ENCODE peak calls at places on chromosome 4, in seven cellular contexts. One of them, this sample, is unnamed.

GRCh38 chr4:16573744-16574143 is 324.7 kb downstream of the LDB2 start:
- DNase-seq in SK-N-SH: no peak
- DNase-seq in Panc1: no peak
- DNase-seq in HepG2: no peak
- DNase-seq in K562: no peak
- DNase-seq in H1: no peak
- DNase-seq in HCT116: no peak
- DNase-seq in this sample: no peak

GRCh38 chr4:69524708-69525107 is 29.0 kb upstream of the UGT2B4 start:
- DNase-seq in HepG2: no peak
- DNase-seq in SK-N-SH: no peak
- DNase-seq in K562: no peak
- DNase-seq in H1: no peak
- DNase-seq in HCT116: no peak
- DNase-seq in Panc1: no peak
- DNase-seq in this sample: no peak

GRCh38 chr4:94669672-94670664 is 87.8 kb upstream of the BMPR1B start:
- DNase-seq in H1: no peak
- DNase-seq in K562: no peak
- DNase-seq in HCT116: no peak
- DNase-seq in HepG2: no peak
- DNase-seq in SK-N-SH: no peak
- DNase-seq in Panc1: no peak
- DNase-seq in this sample: no peak

GRCh38 chr4:24763631-24764302 is 31.6 kb upstream of the SOD3 start:
- DNase-seq in H1: no peak
- DNase-seq in HepG2: no peak
- DNase-seq in HCT116: no peak
- DNase-seq in Panc1: no peak
- DNase-seq in K562: no peak
- DNase-seq in SK-N-SH: no peak
- DNase-seq in this sample: no peak

GRCh38 chr4:177005801-177006230 is 213.1 kb upstream of the VEGFC start:
- DNase-seq in Panc1: peak
- DNase-seq in SK-N-SH: no peak
- DNase-seq in HCT116: no peak
- DNase-seq in HepG2: no peak
- DNase-seq in H1: no peak
- DNase-seq in K562: no peak
- DNase-seq in this sample: no peak

GRCh38 chr4:98430708-98431403 is 169.7 kb downstream of the RAP1GDS1 start:
- DNase-seq in K562: no peak
- DNase-seq in Panc1: peak
- DNase-seq in HCT116: peak
- DNase-seq in SK-N-SH: no peak
- DNase-seq in H1: no peak
- DNase-seq in HepG2: no peak
- DNase-seq in this sample: no peak

GRCh38 chr4:185626798-185627197 is 91.5 kb upstream of the PDLIM3 start:
- DNase-seq in HCT116: no peak
- DNase-seq in Panc1: no peak
- DNase-seq in K562: no peak
- DNase-seq in HepG2: no peak
- DNase-seq in H1: no peak
- DNase-seq in SK-N-SH: no peak
- DNase-seq in this sample: no peak

GRCh38 chr4:103018391-103019318 is 850 bp downstream of the SLC9B1 start:
- DNase-seq in H1: no peak
- DNase-seq in HepG2: peak
- DNase-seq in Panc1: no peak
- DNase-seq in K562: peak
- DNase-seq in HCT116: peak
- DNase-seq in SK-N-SH: peak
- DNase-seq in this sample: no peak

GRCh38 chr4:57074753-57075152 is 35.4 kb downstream of the IGFBP7 start:
- DNase-seq in H1: no peak
- DNase-seq in SK-N-SH: peak
- DNase-seq in HepG2: no peak
- DNase-seq in Panc1: no peak
- DNase-seq in K562: no peak
- DNase-seq in HCT116: no peak
- DNase-seq in this sample: no peak

GRCh38 chr4:93065790-93066189 is 762.0 kb downstream of the GRID2 start:
- DNase-seq in HepG2: no peak
- DNase-seq in HCT116: no peak
- DNase-seq in H1: no peak
- DNase-seq in Panc1: no peak
- DNase-seq in K562: no peak
- DNase-seq in SK-N-SH: no peak
- DNase-seq in this sample: no peak

GRCh38 chr4:152531479-152531878 is 4.4 kb downstream of the FBXW7 start:
- DNase-seq in HCT116: no peak
- DNase-seq in Panc1: no peak
- DNase-seq in K562: no peak
- DNase-seq in H1: no peak
- DNase-seq in HepG2: no peak
- DNase-seq in SK-N-SH: no peak
- DNase-seq in this sample: no peak

GRCh38 chr4:11669156-11669555 is 240.5 kb upstream of the HS3ST1 start:
- DNase-seq in Panc1: no peak
- DNase-seq in HCT116: no peak
- DNase-seq in K562: no peak
- DNase-seq in H1: no peak
- DNase-seq in HepG2: no peak
- DNase-seq in SK-N-SH: no peak
- DNase-seq in this sample: no peak

GRCh38 chr4:145828802-145829485 is 109.7 kb downstream of the ZNF827 start:
- DNase-seq in K562: no peak
- DNase-seq in HCT116: no peak
- DNase-seq in Panc1: no peak
- DNase-seq in HepG2: no peak
- DNase-seq in H1: no peak
- DNase-seq in SK-N-SH: no peak
- DNase-seq in this sample: no peak

GRCh38 chr4:189049682-189050081 is 891.0 kb upstream of the FRG1 start:
- DNase-seq in Panc1: no peak
- DNase-seq in SK-N-SH: no peak
- DNase-seq in HCT116: no peak
- DNase-seq in HepG2: no peak
- DNase-seq in H1: no peak
- DNase-seq in K562: no peak
- DNase-seq in this sample: no peak

GRCh38 chr4:97317691-97318090 is 825.6 kb downstream of the STPG2 start:
- DNase-seq in HCT116: no peak
- DNase-seq in H1: no peak
- DNase-seq in SK-N-SH: no peak
- DNase-seq in K562: no peak
- DNase-seq in HepG2: no peak
- DNase-seq in Panc1: no peak
- DNase-seq in this sample: no peak

GRCh38 chr4:153151535-153152452 is 52.4 kb upstream of the TRIM2 start:
- DNase-seq in K562: no peak
- DNase-seq in HCT116: no peak
- DNase-seq in Panc1: no peak
- DNase-seq in H1: peak
- DNase-seq in HepG2: no peak
- DNase-seq in SK-N-SH: peak
- DNase-seq in this sample: no peak

GRCh38 chr4:185902654-185903053 is 90.7 kb upstream of the SORBS2 start:
- DNase-seq in HepG2: no peak
- DNase-seq in K562: no peak
- DNase-seq in H1: no peak
- DNase-seq in SK-N-SH: no peak
- DNase-seq in Panc1: no peak
- DNase-seq in HCT116: no peak
- DNase-seq in this sample: no peak

GRCh38 chr4:31094474-31094873 is 374.3 kb downstream of the PCDH7 start:
- DNase-seq in HepG2: no peak
- DNase-seq in Panc1: no peak
- DNase-seq in SK-N-SH: peak
- DNase-seq in H1: no peak
- DNase-seq in HCT116: no peak
- DNase-seq in K562: no peak
- DNase-seq in this sample: no peak

DNA sequence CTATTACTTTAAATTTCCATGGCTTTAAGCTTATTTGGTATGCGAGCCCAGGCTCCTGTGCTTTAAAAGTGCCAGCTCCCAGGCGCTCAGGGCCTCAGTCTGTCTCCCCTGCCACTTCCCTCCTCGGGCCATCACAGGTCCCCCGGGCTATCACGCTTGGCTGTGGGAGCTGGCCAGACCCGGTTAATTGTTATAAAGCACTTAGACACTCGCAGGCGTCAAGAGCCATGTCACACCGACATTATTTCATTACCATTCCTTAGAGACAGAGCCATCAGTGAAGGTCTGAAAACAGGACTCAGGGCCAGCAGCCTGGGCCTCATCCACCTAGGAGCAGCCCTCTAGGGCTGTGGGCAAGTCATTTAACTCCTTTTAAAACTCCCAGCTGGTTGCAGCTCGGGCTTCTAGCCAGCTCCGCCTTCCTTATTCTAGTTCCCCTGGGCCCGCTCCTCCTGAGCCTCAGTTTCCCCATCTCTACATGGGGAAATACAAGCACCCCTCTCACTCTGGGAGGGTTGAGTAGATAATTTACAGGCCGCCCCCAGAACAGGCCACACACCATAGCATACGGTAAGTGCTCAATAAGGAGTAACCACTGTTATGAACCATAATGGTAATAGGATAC is 99.0 kb downstream of the HMX1 start:
- DNase-seq in K562: no peak
- DNase-seq in SK-N-SH: no peak
- DNase-seq in Panc1: no peak
- DNase-seq in HCT116: no peak
- DNase-seq in H1: no peak
- DNase-seq in HepG2: no peak
- DNase-seq in this sample: no peak
- TF ChIP-seq SIN3A in K562: no peak
- TF ChIP-seq SIN3A in SK-N-SH: no peak
- TF ChIP-seq SIN3A in Panc1: no peak
- TF ChIP-seq SIN3A in HCT116: no peak
- TF ChIP-seq SIN3A in H1: no peak
- TF ChIP-seq SIN3A in HepG2: no peak
- TF ChIP-seq SIN3A in this sample: no peak

DNA sequence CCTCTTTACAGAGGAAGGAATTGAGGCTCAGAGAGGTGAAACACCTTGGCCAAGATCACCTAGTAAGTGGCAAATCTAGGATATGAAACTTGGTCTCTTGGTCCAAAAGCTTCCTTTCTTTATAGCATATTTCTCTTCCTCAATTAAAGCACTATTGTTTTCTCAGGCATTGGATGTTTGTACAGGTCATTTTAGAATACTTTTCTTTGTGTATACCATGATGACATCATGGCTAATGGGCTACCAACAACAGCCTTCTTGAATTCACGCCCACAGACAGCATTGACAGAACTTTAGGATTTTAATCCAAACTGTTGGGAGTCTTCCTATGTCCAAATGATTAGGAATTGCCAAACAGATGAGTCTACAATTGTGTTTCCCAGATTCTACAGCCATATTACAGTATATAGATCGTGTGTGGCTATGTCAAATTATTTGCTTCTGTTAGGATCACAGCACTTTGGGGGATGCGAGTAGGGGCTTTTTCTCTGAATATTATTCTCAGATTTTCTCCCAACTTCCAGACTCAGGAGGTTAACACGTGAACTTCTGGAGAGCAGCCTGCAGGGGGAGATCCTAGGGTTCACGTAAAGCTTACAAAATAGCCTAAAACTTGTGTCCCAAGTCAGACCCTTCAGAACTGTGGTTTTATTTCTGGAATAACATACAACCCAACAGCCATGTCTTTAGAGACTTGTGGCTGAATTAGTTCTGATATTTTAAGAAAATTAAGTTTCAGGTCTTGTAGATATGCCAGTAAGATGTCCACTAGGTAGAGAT is 191.8 kb downstream of the SHROOM3 start:
- DNase-seq in Panc1: no peak
- DNase-seq in SK-N-SH: peak
- DNase-seq in K562: peak
- DNase-seq in HepG2: peak
- DNase-seq in HCT116: no peak
- DNase-seq in H1: no peak
- DNase-seq in this sample: no peak
- TF ChIP-seq SIN3A in Panc1: no peak
- TF ChIP-seq SIN3A in SK-N-SH: no peak
- TF ChIP-seq SIN3A in K562: no peak
- TF ChIP-seq SIN3A in HepG2: no peak
- TF ChIP-seq SIN3A in HCT116: no peak
- TF ChIP-seq SIN3A in H1: no peak
- TF ChIP-seq SIN3A in this sample: no peak

DNA sequence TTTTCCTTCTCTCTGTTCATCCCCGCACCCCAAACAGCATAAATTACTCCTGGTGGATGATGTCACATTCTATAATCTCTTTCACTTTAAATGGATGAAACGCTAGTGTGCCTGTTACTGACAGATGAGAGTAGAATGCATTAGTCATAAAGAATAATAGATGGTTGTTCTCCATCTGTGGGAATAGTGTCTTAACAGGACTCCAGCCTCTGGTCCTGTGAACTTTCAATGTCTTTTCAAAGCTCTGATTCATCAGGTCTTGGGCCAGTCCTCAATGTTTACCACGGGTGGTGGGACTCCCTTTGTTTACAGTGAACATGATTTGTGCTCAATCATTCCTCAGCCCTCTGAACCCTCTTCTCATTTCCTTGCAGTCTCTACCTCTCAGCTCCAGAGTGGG is 182.6 kb downstream of the GABRB1 start:
- DNase-seq in Panc1: peak
- DNase-seq in K562: no peak
- DNase-seq in HCT116: no peak
- DNase-seq in HepG2: peak
- DNase-seq in H1: no peak
- DNase-seq in SK-N-SH: no peak
- DNase-seq in this sample: no peak
- TF ChIP-seq SIN3A in Panc1: no peak
- TF ChIP-seq SIN3A in K562: no peak
- TF ChIP-seq SIN3A in HCT116: no peak
- TF ChIP-seq SIN3A in HepG2: no peak
- TF ChIP-seq SIN3A in H1: no peak
- TF ChIP-seq SIN3A in SK-N-SH: peak
- TF ChIP-seq SIN3A in this sample: no peak

GRCh38 chr4:1047976-1048780 is 36.8 kb downstream of the FGFRL1 start:
- DNase-seq in Panc1: no peak
- DNase-seq in H1: peak
- DNase-seq in K562: no peak
- DNase-seq in HepG2: no peak
- DNase-seq in HCT116: no peak
- DNase-seq in SK-N-SH: peak
- DNase-seq in this sample: no peak

GRCh38 chr4:1045193-1045594 is 33.8 kb downstream of the FGFRL1 start:
- DNase-seq in Panc1: no peak
- DNase-seq in SK-N-SH: no peak
- DNase-seq in HCT116: no peak
- DNase-seq in HepG2: no peak
- DNase-seq in H1: no peak
- DNase-seq in K562: no peak
- DNase-seq in this sample: no peak

GRCh38 chr4:1045595-1046201 is 34.3 kb downstream of the FGFRL1 start:
- DNase-seq in HepG2: no peak
- DNase-seq in Panc1: no peak
- DNase-seq in K562: no peak
- DNase-seq in H1: no peak
- DNase-seq in HCT116: no peak
- DNase-seq in SK-N-SH: no peak
- DNase-seq in this sample: no peak

GRCh38 chr4:1048781-1049590 is 37.6 kb downstream of the FGFRL1 start:
- DNase-seq in H1: peak
- DNase-seq in HepG2: no peak
- DNase-seq in Panc1: no peak
- DNase-seq in HCT116: no peak
- DNase-seq in K562: no peak
- DNase-seq in SK-N-SH: peak
- DNase-seq in this sample: no peak

GRCh38 chr4:1047106-1047975 is 35.9 kb downstream of the FGFRL1 start:
- DNase-seq in K562: no peak
- DNase-seq in HCT116: no peak
- DNase-seq in SK-N-SH: no peak
- DNase-seq in HepG2: no peak
- DNase-seq in Panc1: no peak
- DNase-seq in H1: peak
- DNase-seq in this sample: no peak
- TF ChIP-seq SIN3A in K562: no peak
- TF ChIP-seq SIN3A in HCT116: no peak
- TF ChIP-seq SIN3A in SK-N-SH: no peak
- TF ChIP-seq SIN3A in HepG2: no peak
- TF ChIP-seq SIN3A in Panc1: no peak
- TF ChIP-seq SIN3A in H1: no peak
- TF ChIP-seq SIN3A in this sample: no peak

This sample was measured in GM12878.